ENCODE peak calls at places on chromosomes 13 and 19, in four cellular contexts. E, J, U and W are unnamed samples.

GRCh38 chr13:113724780-113725315 is 34.2 kb upstream of the TMEM255B start:
- DNase-seq in J (peak; percentile 12), U (peak; percentile 53), E (peak; percentile 89), W (peak; percentile 67)

GRCh38 chr13:33707449-33707848 is 110.5 kb upstream of the RFC3 start:
- DNase-seq in U (no peak), E (no peak), J (no peak), W (no peak)

GRCh38 chr19:35013047-35013819 is 13.1 kb downstream of the GRAMD1A start:
- DNase-seq in U (peak; percentile 48), J (no peak), E (peak; percentile 97), W (peak; percentile 65)

GRCh38 chr13:30738526-30738925 is 3.2 kb downstream of the ALOX5AP start:
- DNase-seq in E (no peak), U (no peak), J (no peak), W (no peak)

GRCh38 chr13:103236213-103236612 is 170.0 kb upstream of the SLC10A2 start:
- DNase-seq in J (no peak), U (no peak), E (no peak), W (no peak)

GRCh38 chr13:113453962-113454361 is 674 bp upstream of the ADPRHL1 start:
- DNase-seq in J (no peak), E (no peak), U (no peak), W (no peak)

GRCh38 chr13:39462456-39462855 is 140.5 kb downstream of the LHFPL6 start:
- DNase-seq in E (no peak), U (no peak), J (no peak), W (no peak)

GRCh38 chr19:1466461-1467227 is 12.4 kb downstream of the C19orf25 start:
- DNase-seq in E (peak; percentile 63), U (no peak), J (no peak), W (no peak)

GRCh38 chr13:33006646-33007045 is 9.6 kb upstream of the KL start:
- DNase-seq in J (no peak), E (no peak), U (no peak), W (no peak)

GRCh38 chr19:33426621-33427475 is 53.3 kb downstream of the CEBPG start:
- DNase-seq in J (no peak), U (no peak), E (no peak), W (no peak)

GRCh38 chr13:36712290-36712689 is 38.5 kb downstream of the SERTM1 start:
- DNase-seq in E (no peak), U (no peak), J (no peak), W (no peak)

GRCh38 chr13:36712785-36713184 is 39.0 kb downstream of the SERTM1 start:
- DNase-seq in J (no peak), E (no peak), U (no peak), W (no peak)

GRCh38 chr13:36710396-36710795 is 36.6 kb downstream of the SERTM1 start:
- DNase-seq in U (no peak), E (no peak), J (no peak), W (no peak)

GRCh38 chr13:36715841-36716240 is 42.0 kb downstream of the SERTM1 start:
- DNase-seq in E (no peak), U (no peak), J (no peak), W (peak; percentile 1)

GRCh38 chr13:36713842-36714241 is 40.0 kb downstream of the SERTM1 start:
- DNase-seq in E (no peak), U (no peak), J (no peak), W (no peak)
- TF ChIP-seq ZNF274 in E (no peak), U (no peak), J (no peak), W (no peak)

GRCh38 chr19:41521860-41522555 is 54.0 kb upstream of the CEACAM21 start:
- DNase-seq in E (peak; percentile 56), J (no peak), U (no peak), W (no peak)
- TF ChIP-seq EZH2 in E (no peak), J (no peak), U (peak; percentile 80), W (no peak)

DNA sequence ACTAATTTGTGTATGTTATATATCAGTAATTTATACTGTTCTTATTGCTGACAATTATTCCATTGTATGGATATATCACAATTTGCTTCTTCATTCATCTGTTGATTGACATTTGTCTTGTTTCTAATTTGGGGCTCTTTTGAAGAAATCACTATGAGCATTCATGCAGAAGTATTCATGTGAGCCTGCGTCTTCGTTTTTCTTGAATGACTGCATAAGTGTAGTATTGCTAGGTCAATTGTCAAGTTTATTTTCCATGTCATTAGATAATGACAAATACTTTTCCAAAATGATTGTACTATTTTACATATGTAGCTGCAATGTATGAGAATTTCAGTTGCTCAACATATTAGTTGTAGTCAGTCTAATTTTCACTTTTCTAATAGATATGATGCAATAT is 1796.9 kb downstream of the SLITRK5 start:
- DNase-seq in U (no peak), J (no peak), E (no peak), W (no peak)
- TF ChIP-seq EP300 in U (no peak), J (no peak), E (no peak), W (no peak)

DNA sequence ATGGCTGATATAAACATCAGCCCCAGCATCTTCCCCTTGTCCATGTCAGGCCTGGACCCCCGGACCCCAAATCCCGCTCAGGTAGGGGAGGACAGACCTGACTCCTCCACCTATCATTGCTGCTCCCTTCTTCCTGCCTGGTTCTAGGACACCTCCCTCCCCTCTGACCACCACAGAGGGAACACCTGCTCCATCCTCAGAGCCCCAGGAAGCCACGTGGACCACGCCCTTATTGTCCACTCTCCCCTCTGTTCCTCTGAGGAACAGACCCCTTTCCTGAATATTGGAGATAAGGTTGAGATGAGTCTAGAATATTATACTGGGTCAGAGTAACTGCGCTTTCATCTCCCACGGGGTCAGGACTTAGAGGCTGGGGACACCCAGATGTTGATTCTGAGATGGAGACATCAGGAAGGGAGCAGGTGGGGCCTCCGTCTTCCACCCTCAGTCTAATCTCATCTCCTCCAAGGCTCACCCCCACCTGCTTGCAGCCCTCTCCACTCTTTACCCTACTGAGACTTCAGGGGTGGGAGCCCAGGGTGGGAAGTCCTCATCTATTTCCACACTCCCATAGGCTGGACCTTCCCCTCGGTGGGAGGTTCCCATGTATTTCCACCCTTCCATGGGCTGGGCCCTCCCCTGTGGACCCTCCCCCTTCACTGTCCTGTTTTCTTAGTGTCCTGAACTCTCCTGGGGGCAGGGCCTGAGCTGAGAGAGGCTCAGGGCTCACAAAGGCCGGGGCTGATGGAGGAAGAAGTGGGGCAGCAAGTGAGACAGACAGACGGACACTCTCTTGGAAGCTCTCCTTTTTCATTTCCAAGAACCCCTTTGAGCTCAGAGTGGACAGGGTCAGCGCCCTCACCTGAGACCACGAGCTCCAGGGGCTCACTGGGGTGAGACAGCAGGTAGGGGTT is 2.7 kb downstream of the LILRA4 start:
- DNase-seq in E (no peak), U (no peak), J (no peak), W (no peak)
- TF ChIP-seq ZNF274 in E (no peak), U (no peak), J (no peak), W (no peak)

GRCh38 chr19:44754743-44755066 is 6.2 kb downstream of the BCL3 start:
- DNase-seq in J (no peak), E (no peak), U (no peak), W (no peak)
- TF ChIP-seq EZH2 in J (no peak), E (no peak), U (no peak), W (no peak)

DNA sequence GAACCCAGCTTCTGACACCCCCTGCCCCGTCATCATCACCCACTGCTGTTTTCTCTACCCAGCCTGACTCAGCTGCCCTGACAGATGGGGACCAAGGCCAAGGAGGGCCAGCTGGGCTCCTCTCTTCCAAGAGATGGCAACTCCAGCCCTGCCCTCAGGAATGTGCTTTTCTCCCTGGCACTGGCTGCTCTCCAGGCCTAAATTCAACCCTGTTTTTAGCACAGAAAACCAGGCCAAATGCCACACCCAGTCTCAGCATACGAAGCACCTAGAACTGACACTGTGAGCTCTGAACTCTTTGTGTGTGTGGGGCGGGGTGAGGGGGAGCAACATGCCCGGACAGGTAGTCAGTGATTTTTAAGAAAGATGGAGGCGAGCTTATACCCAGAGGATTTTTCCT is 23.4 kb upstream of the IGFL1 start:
- DNase-seq in E (no peak), U (no peak), J (no peak), W (no peak)
- TF ChIP-seq EP300 in E (no peak), U (no peak), J (no peak), W (no peak)

DNA sequence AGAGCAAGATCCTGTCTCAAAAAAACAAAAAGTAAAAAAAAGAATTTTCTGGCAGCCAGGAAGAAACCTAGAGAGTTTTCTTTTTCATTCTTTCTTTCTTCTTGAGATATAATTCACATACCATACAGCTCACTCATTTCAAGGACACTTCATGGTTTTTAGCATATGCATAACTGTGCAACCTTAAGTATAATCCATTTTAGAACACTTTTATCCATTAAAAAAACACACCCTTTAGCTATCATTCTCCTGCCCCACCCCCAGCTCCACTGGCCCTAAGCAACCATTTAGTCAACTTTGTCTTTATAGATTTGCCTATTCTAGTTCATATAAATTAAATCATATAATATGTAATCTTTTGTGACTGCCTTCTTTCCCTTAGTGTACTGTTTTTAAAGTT is 8.1 kb upstream of the IPO5 start:
- DNase-seq in E (no peak), J (no peak), U (no peak), W (no peak)
- TF ChIP-seq ZNF274 in E (no peak), J (no peak), U (no peak), W (no peak)

GRCh38 chr13:98524793-98525192 is 52.1 kb downstream of the STK24 start:
- DNase-seq in E (no peak), U (no peak), J (no peak), W (no peak)
- TF ChIP-seq EZH2 in E (no peak), U (no peak), J (no peak), W (no peak)